ENCODE peak calls at places on chromosomes 1 and 21, in eight cellular contexts. N is HFFc6, O is NCI-H1092 treated with DMSO at 0.1 percent for 48 hours, U is nephron progenitor cell, B is NCI-H1417, C is GM12865, J is pulmonary artery endothelial cell, K is endothelial cell. S is an unnamed sample.

GRCh38 chr1:55275151-55275748 is 60.1 kb upstream of the USP24 start:
- DNase-seq in N (no peak), O (no peak), U (no peak), B (no peak), C (no peak), J (no peak), K (no peak), S (no peak)

GRCh38 chr1:26536081-26536480 is 6.5 kb downstream of the RPS6KA1 start:
- DNase-seq in N (no peak), O (no peak), U (no peak), B (no peak), C (no peak), J (no peak), K (no peak), S (no peak)

GRCh38 chr1:1149416-1149815 is 24.3 kb upstream of the TTLL10 start:
- DNase-seq in N (no peak), O (no peak), U (no peak), B (no peak), C (no peak), J (no peak), K (no peak), S (no peak)

GRCh38 chr1:28862571-28863403 is 50.8 kb downstream of the OPRD1 start:
- DNase-seq in N (no peak), O (no peak), U (no peak), B (no peak), C (no peak), J (no peak), K (no peak), S (no peak)

GRCh38 chr1:167502719-167503452 is 15.4 kb downstream of the CD247 start:
- DNase-seq in N (no peak), O (no peak), U (no peak), B (no peak), C (no peak), J (no peak), K (no peak), S (no peak)

GRCh38 chr1:226712779-226713420 is 26.2 kb downstream of the ITPKB start:
- DNase-seq in N (no peak), O (no peak), U (no peak), B (no peak), C (no peak), J (no peak), K (no peak), S (no peak)

GRCh38 chr1:9825101-9826074 is 1.6 kb upstream of the CLSTN1 start:
- DNase-seq in N (peak; percentile 65), O (peak; percentile 38), U (no peak), B (peak; percentile 56), C (peak; percentile 58), J (no peak), K (no peak), S (no peak)

GRCh38 chr21:39111928-39112327 is 71.3 kb downstream of the PSMG1 start:
- DNase-seq in N (no peak), O (no peak), U (no peak), B (no peak), C (no peak), J (no peak), K (no peak), S (no peak)

GRCh38 chr21:46650476-46651098 is 15.1 kb downstream of the PRMT2 start:
- DNase-seq in N (no peak), O (no peak), U (no peak), B (no peak), C (no peak), J (no peak), K (no peak), S (no peak)

GRCh38 chr1:2347409-2347785 is 44.0 kb downstream of the MORN1 start:
- DNase-seq in N (no peak), O (no peak), U (no peak), B (no peak), C (no peak), J (no peak), K (no peak), S (no peak)

GRCh38 chr1:21909787-21910503 is 27.2 kb downstream of the HSPG2 start:
- DNase-seq in N (no peak), O (no peak), U (no peak), B (no peak), C (peak; percentile 46), J (peak; percentile 92), K (peak; percentile 66), S (peak; percentile 7)

GRCh38 chr1:245255783-245256182 is 101.0 kb downstream of the KIF26B start:
- DNase-seq in N (no peak), O (no peak), U (no peak), B (no peak), C (no peak), J (no peak), K (no peak), S (no peak)

GRCh38 chr1:109083923-109084322 is 6.6 kb upstream of the TMEM167B start:
- DNase-seq in N (no peak), O (no peak), U (no peak), B (no peak), C (no peak), J (no peak), K (no peak), S (no peak)

GRCh38 chr1:51734899-51735745 is 118.2 kb downstream of the OSBPL9 start:
- DNase-seq in N (no peak), O (no peak), U (no peak), B (no peak), C (no peak), J (no peak), K (no peak), S (no peak)

GRCh38 chr1:31697369-31697984 is 6.3 kb downstream of the COL16A1 start:
- DNase-seq in N (no peak), O (no peak), U (no peak), B (no peak), C (no peak), J (no peak), K (no peak), S (no peak)

GRCh38 chr1:179077396-179077795 is 4.5 kb upstream of the TOR3A start:
- DNase-seq in N (peak; percentile 49), O (no peak), U (no peak), B (no peak), C (no peak), J (no peak), K (no peak), S (no peak)

S was measured in naive B cell.